ENCODE peak calls at places on chromosome 13, in seven cellular contexts. O is amygdala; Z is activated T-cell treated with anti-CD3 and anti-CD28 coated beads, Interleukin-2, amount 50 U/mL, for 72 hours; L is foreskin melanocyte; X is activated naive CD8-positive, alpha-beta T cell treated with anti-CD3 and anti-CD28 coated beads for 36 hours; U is stimulated activated naive CD8-positive, alpha-beta T cell treated with anti-CD3 and anti-CD28 coated beads, Interleukin-15, amount 100 ng/mL, for 72 hours; A is dermis microvascular lymphatic vessel endothelial cell. K is an unnamed sample.

GRCh38 chr13:76837811-76838210 is 48.4 kb downstream of the KCTD12 start:
- DNase-seq in O (no peak), Z (no peak), L (peak; percentile 66), X (no peak), U (no peak), A (no peak), K (no peak)

GRCh38 chr13:41284512-41285288 is 21.3 kb upstream of the MTRF1 start:
- DNase-seq in O (no peak), Z (peak; percentile 2), L (no peak), X (no peak), U (no peak), A (no peak), K (no peak)

GRCh38 chr13:20351279-20352022 is 119.3 kb upstream of the GJB6 start:
- DNase-seq in O (no peak), Z (no peak), L (peak; percentile 72), X (no peak), U (no peak), A (no peak), K (no peak)

GRCh38 chr13:78192721-78193120 is 274.1 kb upstream of the EDNRB start:
- DNase-seq in O (no peak), Z (no peak), L (no peak), X (no peak), U (no peak), A (no peak), K (no peak)

GRCh38 chr13:94548382-94549240 is 47.3 kb downstream of the TGDS start:
- DNase-seq in O (peak; percentile 53), Z (peak; percentile 67), L (no peak), X (peak; percentile 3), U (peak; percentile 67), A (peak; percentile 1), K (no peak)

GRCh38 chr13:32501058-32501457 is 37.5 kb downstream of the N4BP2L2 start:
- DNase-seq in O (no peak), Z (no peak), L (peak; percentile 12), X (no peak), U (no peak), A (no peak), K (no peak)

GRCh38 chr13:44506719-44507118 is 69.4 kb downstream of the TSC22D1 start:
- DNase-seq in O (no peak), Z (no peak), L (no peak), X (no peak), U (no peak), A (no peak), K (no peak)

GRCh38 chr13:36848228-36848982 is 29.4 kb downstream of the RFXAP start:
- DNase-seq in O (no peak), Z (no peak), L (no peak), X (no peak), U (no peak), A (no peak), K (no peak)

GRCh38 chr13:43205421-43205820 is 182.0 kb downstream of the DNAJC15 start:
- DNase-seq in O (no peak), Z (no peak), L (no peak), X (no peak), U (no peak), A (no peak), K (no peak)

GRCh38 chr13:21048901-21049655 is 12.3 kb downstream of the LATS2 start:
- DNase-seq in O (no peak), Z (no peak), L (no peak), X (no peak), U (no peak), A (no peak), K (no peak)